ENCODE peak calls at places on chromosomes 13 and 19, in ten cellular contexts. One of them, this sample, is unnamed.

GRCh38 chr19:46716013-46716671 is 772 bp downstream of the PRKD2 start:
- DNase-seq in endothelial cell of umbilical vein: no peak
- DNase-seq in uterus: no peak
- DNase-seq in AG04450: no peak
- DNase-seq in hepatocyte: peak
- DNase-seq in PC-3: no peak
- DNase-seq in fibroblast of lung: no peak
- DNase-seq in ascending aorta: no peak
- DNase-seq in CD4-positive, alpha-beta T cell: no peak
- DNase-seq in suprapubic skin: no peak
- DNase-seq in this sample: peak

GRCh38 chr13:29958476-29958875 is 108.1 kb upstream of the UBL3 start:
- DNase-seq in ascending aorta: no peak
- DNase-seq in suprapubic skin: no peak
- DNase-seq in PC-3: no peak
- DNase-seq in AG04450: no peak
- DNase-seq in CD4-positive, alpha-beta T cell: no peak
- DNase-seq in fibroblast of lung: no peak
- DNase-seq in endothelial cell of umbilical vein: no peak
- DNase-seq in hepatocyte: no peak
- DNase-seq in uterus: no peak
- DNase-seq in this sample: no peak

GRCh38 chr19:3458229-3458555 is 22.1 kb downstream of the SMIM24 start:
- DNase-seq in CD4-positive, alpha-beta T cell: no peak
- DNase-seq in hepatocyte: peak
- DNase-seq in ascending aorta: no peak
- DNase-seq in uterus: no peak
- DNase-seq in endothelial cell of umbilical vein: no peak
- DNase-seq in PC-3: no peak
- DNase-seq in fibroblast of lung: peak
- DNase-seq in suprapubic skin: no peak
- DNase-seq in AG04450: no peak
- DNase-seq in this sample: no peak

GRCh38 chr19:4013886-4014540 is 6.5 kb downstream of the PIAS4 start:
- DNase-seq in hepatocyte: no peak
- DNase-seq in suprapubic skin: no peak
- DNase-seq in PC-3: no peak
- DNase-seq in uterus: no peak
- DNase-seq in endothelial cell of umbilical vein: no peak
- DNase-seq in fibroblast of lung: no peak
- DNase-seq in CD4-positive, alpha-beta T cell: no peak
- DNase-seq in AG04450: no peak
- DNase-seq in ascending aorta: no peak
- DNase-seq in this sample: no peak

GRCh38 chr13:99984463-99985242 is 3.1 kb downstream of the ZIC2 start:
- DNase-seq in suprapubic skin: no peak
- DNase-seq in AG04450: no peak
- DNase-seq in uterus: no peak
- DNase-seq in ascending aorta: no peak
- DNase-seq in hepatocyte: peak
- DNase-seq in fibroblast of lung: no peak
- DNase-seq in endothelial cell of umbilical vein: no peak
- DNase-seq in PC-3: no peak
- DNase-seq in CD4-positive, alpha-beta T cell: no peak
- DNase-seq in this sample: no peak

GRCh38 chr19:28980236-28980868 is 232.6 kb downstream of the UQCRFS1 start:
- DNase-seq in fibroblast of lung: no peak
- DNase-seq in PC-3: no peak
- DNase-seq in endothelial cell of umbilical vein: no peak
- DNase-seq in CD4-positive, alpha-beta T cell: no peak
- DNase-seq in suprapubic skin: no peak
- DNase-seq in ascending aorta: peak
- DNase-seq in AG04450: no peak
- DNase-seq in hepatocyte: no peak
- DNase-seq in uterus: no peak
- DNase-seq in this sample: no peak

GRCh38 chr13:44004881-44005280 is 125.2 kb downstream of the LACC1 start:
- DNase-seq in hepatocyte: peak
- DNase-seq in AG04450: peak
- DNase-seq in CD4-positive, alpha-beta T cell: no peak
- DNase-seq in endothelial cell of umbilical vein: peak
- DNase-seq in PC-3: peak
- DNase-seq in ascending aorta: no peak
- DNase-seq in fibroblast of lung: peak
- DNase-seq in suprapubic skin: no peak
- DNase-seq in uterus: no peak
- DNase-seq in this sample: no peak

GRCh38 chr19:12778020-12778904 is 2.9 kb upstream of the HOOK2 start:
- DNase-seq in suprapubic skin: peak
- DNase-seq in fibroblast of lung: peak
- DNase-seq in PC-3: peak
- DNase-seq in endothelial cell of umbilical vein: peak
- DNase-seq in hepatocyte: peak
- DNase-seq in CD4-positive, alpha-beta T cell: peak
- DNase-seq in ascending aorta: peak
- DNase-seq in AG04450: no peak
- DNase-seq in uterus: peak
- DNase-seq in this sample: no peak

GRCh38 chr13:30486230-30487074 is 20.7 kb upstream of the HMGB1 start:
- DNase-seq in endothelial cell of umbilical vein: no peak
- DNase-seq in uterus: no peak
- DNase-seq in hepatocyte: peak
- DNase-seq in ascending aorta: no peak
- DNase-seq in suprapubic skin: no peak
- DNase-seq in AG04450: no peak
- DNase-seq in fibroblast of lung: no peak
- DNase-seq in CD4-positive, alpha-beta T cell: no peak
- DNase-seq in PC-3: peak
- DNase-seq in this sample: no peak

GRCh38 chr19:5578094-5578846 is 10.5 kb upstream of the TINCR start:
- DNase-seq in suprapubic skin: peak
- DNase-seq in ascending aorta: no peak
- DNase-seq in CD4-positive, alpha-beta T cell: peak
- DNase-seq in uterus: peak
- DNase-seq in endothelial cell of umbilical vein: peak
- DNase-seq in PC-3: peak
- DNase-seq in hepatocyte: peak
- DNase-seq in AG04450: peak
- DNase-seq in fibroblast of lung: peak
- DNase-seq in this sample: no peak

GRCh38 chr13:39370554-39370953 is 232.4 kb downstream of the LHFPL6 start:
- DNase-seq in endothelial cell of umbilical vein: no peak
- DNase-seq in fibroblast of lung: no peak
- DNase-seq in hepatocyte: peak
- DNase-seq in AG04450: no peak
- DNase-seq in uterus: peak
- DNase-seq in PC-3: no peak
- DNase-seq in suprapubic skin: no peak
- DNase-seq in CD4-positive, alpha-beta T cell: no peak
- DNase-seq in ascending aorta: peak
- DNase-seq in this sample: no peak

GRCh38 chr13:85798999-85799646 is at the start of gene SLITRK6:
- DNase-seq in uterus: no peak
- DNase-seq in AG04450: peak
- DNase-seq in ascending aorta: no peak
- DNase-seq in fibroblast of lung: peak
- DNase-seq in hepatocyte: peak
- DNase-seq in PC-3: peak
- DNase-seq in endothelial cell of umbilical vein: no peak
- DNase-seq in suprapubic skin: no peak
- DNase-seq in CD4-positive, alpha-beta T cell: no peak
- DNase-seq in this sample: peak

DNA sequence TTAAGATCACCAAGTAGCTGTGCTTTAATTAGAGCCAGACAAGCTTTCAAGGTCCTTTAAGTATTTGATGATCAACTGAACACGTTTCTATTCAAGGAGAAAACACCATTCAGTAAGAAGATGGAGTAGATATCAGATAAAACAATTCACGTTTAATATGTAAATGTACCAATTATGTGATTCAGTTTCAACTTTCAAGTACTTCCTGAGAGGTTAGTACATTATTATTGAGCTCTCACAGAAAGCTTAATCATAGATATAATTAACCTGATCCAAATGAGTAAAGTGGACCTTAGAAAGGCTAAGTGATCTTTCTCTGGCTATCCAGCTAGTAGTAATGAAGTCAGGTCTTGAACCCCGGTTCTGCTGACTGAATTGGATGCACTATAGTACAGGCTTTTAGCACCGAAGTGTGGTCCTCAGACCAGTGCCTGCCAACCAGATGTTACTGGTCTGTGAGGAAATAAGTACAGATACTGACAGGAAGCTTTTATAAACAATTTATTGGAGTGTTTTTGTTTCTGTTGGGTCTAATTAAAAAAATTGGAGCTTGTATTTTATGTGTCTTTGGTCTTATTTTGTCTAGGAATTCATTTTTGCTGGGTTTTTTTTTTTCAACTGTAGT is 10.2 kb downstream of the CLN5 start:
- DNase-seq in suprapubic skin: no peak
- DNase-seq in uterus: no peak
- DNase-seq in CD4-positive, alpha-beta T cell: no peak
- DNase-seq in endothelial cell of umbilical vein: no peak
- DNase-seq in hepatocyte: no peak
- DNase-seq in ascending aorta: no peak
- DNase-seq in PC-3: no peak
- DNase-seq in fibroblast of lung: peak
- DNase-seq in AG04450: no peak
- DNase-seq in this sample: no peak
- H3K27ac ChIP-seq in suprapubic skin: no peak
- H3K27ac ChIP-seq in uterus: peak
- H3K27ac ChIP-seq in CD4-positive, alpha-beta T cell: no peak
- H3K27ac ChIP-seq in endothelial cell of umbilical vein: no peak
- H3K27ac ChIP-seq in hepatocyte: no peak
- H3K27ac ChIP-seq in ascending aorta: peak
- H3K27ac ChIP-seq in PC-3: no peak
- H3K27ac ChIP-seq in fibroblast of lung: no peak
- H3K27ac ChIP-seq in AG04450: no peak
- H3K27ac ChIP-seq in this sample: no peak

GRCh38 chr13:98300956-98301641 is 124.0 kb upstream of the RNF113B start:
- DNase-seq in AG04450: peak
- DNase-seq in fibroblast of lung: peak
- DNase-seq in endothelial cell of umbilical vein: peak
- DNase-seq in CD4-positive, alpha-beta T cell: no peak
- DNase-seq in suprapubic skin: no peak
- DNase-seq in hepatocyte: peak
- DNase-seq in PC-3: peak
- DNase-seq in uterus: no peak
- DNase-seq in ascending aorta: no peak
- DNase-seq in this sample: no peak
- H3K27ac ChIP-seq in AG04450: peak
- H3K27ac ChIP-seq in fibroblast of lung: peak
- H3K27ac ChIP-seq in endothelial cell of umbilical vein: no peak
- H3K27ac ChIP-seq in CD4-positive, alpha-beta T cell: no peak
- H3K27ac ChIP-seq in suprapubic skin: peak
- H3K27ac ChIP-seq in hepatocyte: peak
- H3K27ac ChIP-seq in PC-3: peak
- H3K27ac ChIP-seq in uterus: peak
- H3K27ac ChIP-seq in ascending aorta: no peak
- H3K27ac ChIP-seq in this sample: no peak

DNA sequence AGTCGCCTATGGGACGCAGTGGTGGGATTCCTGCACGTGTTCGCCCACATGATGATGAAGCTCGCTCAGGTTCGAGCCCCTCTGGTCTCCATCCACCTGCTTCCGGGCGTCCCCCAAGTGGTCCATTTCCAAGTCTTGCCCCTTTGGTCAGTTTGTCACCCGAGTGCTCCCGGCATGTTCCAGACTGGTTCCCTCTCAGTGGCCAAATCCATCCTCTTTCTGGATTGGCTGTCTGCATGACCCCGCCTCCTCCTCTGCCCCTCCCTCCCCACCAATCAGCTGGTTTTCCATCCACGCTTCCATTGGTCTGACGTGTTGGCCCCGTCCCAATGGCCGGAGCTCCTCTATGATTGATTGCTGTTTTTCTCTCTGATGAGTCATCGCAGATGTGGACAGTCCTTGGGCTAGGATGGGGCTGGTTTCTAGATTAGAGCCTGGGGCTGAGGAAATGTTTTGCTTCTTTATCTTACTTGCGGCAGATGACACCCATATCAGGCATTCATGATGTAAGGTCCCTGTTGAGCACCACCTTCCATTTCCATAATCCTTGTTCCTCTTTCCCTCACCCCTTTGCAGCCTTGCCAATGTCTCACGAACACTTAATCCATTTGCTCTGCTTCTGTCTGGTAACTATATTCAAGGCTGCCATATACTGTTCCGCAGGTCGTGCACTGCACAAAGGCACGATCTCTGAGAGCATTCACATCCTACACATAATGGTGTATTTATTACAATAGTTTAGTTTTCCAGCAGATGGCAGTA is 73.8 kb downstream of the MAP4K1 start:
- DNase-seq in hepatocyte: peak
- DNase-seq in CD4-positive, alpha-beta T cell: no peak
- DNase-seq in fibroblast of lung: peak
- DNase-seq in endothelial cell of umbilical vein: peak
- DNase-seq in PC-3: peak
- DNase-seq in suprapubic skin: no peak
- DNase-seq in ascending aorta: peak
- DNase-seq in AG04450: peak
- DNase-seq in uterus: peak
- DNase-seq in this sample: peak
- H3K27ac ChIP-seq in hepatocyte: peak
- H3K27ac ChIP-seq in CD4-positive, alpha-beta T cell: no peak
- H3K27ac ChIP-seq in fibroblast of lung: no peak
- H3K27ac ChIP-seq in endothelial cell of umbilical vein: no peak
- H3K27ac ChIP-seq in PC-3: peak
- H3K27ac ChIP-seq in suprapubic skin: no peak
- H3K27ac ChIP-seq in ascending aorta: no peak
- H3K27ac ChIP-seq in AG04450: no peak
- H3K27ac ChIP-seq in uterus: no peak
- H3K27ac ChIP-seq in this sample: peak

DNA sequence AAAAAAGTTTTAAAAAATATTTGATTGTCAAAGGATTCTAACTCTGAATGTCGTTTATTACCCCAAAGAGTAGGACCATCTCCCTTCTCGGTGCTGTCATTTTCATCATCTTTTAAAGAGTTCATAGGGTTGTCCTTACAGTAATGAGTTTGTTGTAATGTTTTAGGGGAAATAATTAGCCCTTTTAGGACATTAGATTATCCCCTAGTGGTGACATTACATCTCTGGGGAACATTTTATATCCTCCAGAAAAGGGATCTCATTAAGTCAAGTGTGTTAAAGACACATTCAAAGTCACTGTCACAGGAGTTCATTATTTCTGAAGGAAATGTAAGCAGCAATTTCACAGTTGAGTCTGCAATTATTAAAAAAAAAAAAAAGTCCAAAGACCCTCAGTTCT is 99.3 kb upstream of the GJB6 start:
- DNase-seq in endothelial cell of umbilical vein: no peak
- DNase-seq in CD4-positive, alpha-beta T cell: no peak
- DNase-seq in hepatocyte: no peak
- DNase-seq in suprapubic skin: no peak
- DNase-seq in fibroblast of lung: no peak
- DNase-seq in uterus: no peak
- DNase-seq in AG04450: no peak
- DNase-seq in ascending aorta: no peak
- DNase-seq in PC-3: no peak
- DNase-seq in this sample: no peak
- H3K27ac ChIP-seq in endothelial cell of umbilical vein: no peak
- H3K27ac ChIP-seq in CD4-positive, alpha-beta T cell: no peak
- H3K27ac ChIP-seq in hepatocyte: no peak
- H3K27ac ChIP-seq in suprapubic skin: no peak
- H3K27ac ChIP-seq in fibroblast of lung: no peak
- H3K27ac ChIP-seq in uterus: no peak
- H3K27ac ChIP-seq in AG04450: no peak
- H3K27ac ChIP-seq in ascending aorta: no peak
- H3K27ac ChIP-seq in PC-3: no peak
- H3K27ac ChIP-seq in this sample: no peak